ENCODE peak calls at places on chromosomes 16 and 17, in four cellular contexts. B is GM12878, M is HepG2, G is K562. L is an unnamed sample.

GRCh38 chr16:20023190-20023589 is 50.5 kb downstream of the GPR139 start:
- DNase-seq in B (no peak), M (peak; percentile 32), G (peak; percentile 13), L (no peak)

GRCh38 chr16:85369741-85370528 is 243.2 kb upstream of the GSE1 start:
- DNase-seq in B (no peak), M (peak; percentile 31), G (peak; percentile 88), L (peak; percentile 97)

GRCh38 chr17:33964344-33964979 is 290.6 kb upstream of the CCL2 start:
- DNase-seq in B (peak; percentile 84), M (peak; percentile 23), G (peak; percentile 32), L (no peak)

GRCh38 chr17:77838748-77839147 is 119.8 kb upstream of the TNRC6C start:
- DNase-seq in B (no peak), M (no peak), G (no peak), L (no peak)

GRCh38 chr16:2023098-2023925 is 3.4 kb upstream of the NHERF2 start:
- DNase-seq in B (peak; percentile 51), M (peak; percentile 75), G (peak; percentile 90), L (peak; percentile 100)

GRCh38 chr17:77409282-77410161 is 268.8 kb downstream of the SEC14L1 start:
- DNase-seq in B (no peak), M (no peak), G (no peak), L (peak; percentile 71)

GRCh38 chr16:12228607-12229499 is 252.3 kb downstream of the SNX29 start:
- DNase-seq in B (no peak), M (peak; percentile 70), G (peak; percentile 59), L (peak; percentile 80)

GRCh38 chr17:69142473-69142802 is 743 bp upstream of the ABCA6 start:
- DNase-seq in B (no peak), M (peak; percentile 27), G (no peak), L (no peak)

GRCh38 chr16:21697032-21697431 is 33.3 kb downstream of the OTOA start:
- DNase-seq in B (no peak), M (no peak), G (no peak), L (no peak)

GRCh38 chr16:49466881-49467280 is 93.3 kb downstream of the C16orf78 start:
- DNase-seq in B (no peak), M (no peak), G (no peak), L (no peak)

GRCh38 chr16:55728797-55729196 is 73.0 kb downstream of the SLC6A2 start:
- DNase-seq in B (no peak), M (no peak), G (no peak), L (no peak)

GRCh38 chr17:16479264-16479663 is 12.7 kb downstream of the LRRC75A start:
- DNase-seq in B (no peak), M (no peak), G (no peak), L (no peak)

GRCh38 chr16:7268182-7268581 is 64.5 kb upstream of the RBFOX1 start:
- DNase-seq in B (no peak), M (peak; percentile 44), G (peak; percentile 52), L (peak; percentile 41)

GRCh38 chr17:39787743-39788484 is 50.2 kb downstream of the GRB7 start:
- DNase-seq in B (no peak), M (no peak), G (no peak), L (no peak)

GRCh38 chr17:50380369-50381259 is 7.6 kb downstream of the EME1 start:
- DNase-seq in B (no peak), M (no peak), G (no peak), L (no peak)

GRCh38 chr16:23318639-23319038 is 16.5 kb downstream of the SCNN1B start:
- DNase-seq in B (no peak), M (no peak), G (no peak), L (no peak)

GRCh38 chr17:42289863-42290165 is 1.5 kb downstream of the STAT5A start:
- DNase-seq in B (no peak), M (no peak), G (peak; percentile 29), L (no peak)

GRCh38 chr16:62985727-62986126 is 949.5 kb upstream of the CDH8 start:
- DNase-seq in B (no peak), M (no peak), G (no peak), L (no peak)

GRCh38 chr17:27651411-27652345 is 20.7 kb downstream of the LGALS9 start:
- DNase-seq in B (no peak), M (peak; percentile 23), G (no peak), L (no peak)

GRCh38 chr17:50959341-50959740 is 93.2 kb upstream of the TOB1 start:
- DNase-seq in B (no peak), M (no peak), G (no peak), L (no peak)

GRCh38 chr16:85151603-85152413 is 39.5 kb upstream of the CIBAR2 start:
- DNase-seq in B (no peak), M (no peak), G (peak; percentile 92), L (no peak)

GRCh38 chr17:77453613-77454559 is 313.1 kb downstream of the SEC14L1 start:
- DNase-seq in B (no peak), M (peak; percentile 98), G (peak; percentile 62), L (no peak)

GRCh38 chr16:64991011-64991410 is 130.9 kb downstream of the CDH11 start:
- DNase-seq in B (no peak), M (no peak), G (no peak), L (no peak)

GRCh38 chr17:2184993-2185931 is 118.3 kb downstream of the SMG6 start:
- DNase-seq in B (no peak), M (no peak), G (no peak), L (no peak)
- TF ChIP-seq HDAC2 in B (no peak), M (no peak), G (no peak), L (no peak)

GRCh38 chr17:44919885-44920564 is 4.7 kb upstream of the GFAP start:
- DNase-seq in B (peak; percentile 54), M (peak; percentile 73), G (peak; percentile 78), L (peak; percentile 56)
- TF ChIP-seq JUND in B (no peak), M (no peak), G (no peak), L (no peak)

GRCh38 chr17:79575229-79575628 is 35.6 kb downstream of the RBFOX3 start:
- DNase-seq in B (no peak), M (no peak), G (no peak), L (no peak)
- TF ChIP-seq HDAC2 in B (no peak), M (no peak), G (no peak), L (no peak)

GRCh38 chr17:81666092-81666341 is 388 bp downstream of the OXLD1 start:
- DNase-seq in B (no peak), M (peak; percentile 36), G (no peak), L (no peak)
- TF ChIP-seq JUND in B (no peak), M (no peak), G (no peak), L (no peak)

GRCh38 chr16:79599837-79600635 is 501 bp downstream of the MAF start:
- DNase-seq in B (no peak), M (no peak), G (no peak), L (no peak)

GRCh38 chr16:79598341-79599181 is 2.0 kb downstream of the MAF start:
- DNase-seq in B (no peak), M (no peak), G (no peak), L (peak; percentile 46)

GRCh38 chr16:79597775-79598174 is 2.8 kb downstream of the MAF start:
- DNase-seq in B (no peak), M (no peak), G (no peak), L (no peak)

GRCh38 chr16:79600636-79601091 is at the start of gene MAF:
- DNase-seq in B (no peak), M (peak; percentile 58), G (peak; percentile 53), L (peak; percentile 86)

DNA sequence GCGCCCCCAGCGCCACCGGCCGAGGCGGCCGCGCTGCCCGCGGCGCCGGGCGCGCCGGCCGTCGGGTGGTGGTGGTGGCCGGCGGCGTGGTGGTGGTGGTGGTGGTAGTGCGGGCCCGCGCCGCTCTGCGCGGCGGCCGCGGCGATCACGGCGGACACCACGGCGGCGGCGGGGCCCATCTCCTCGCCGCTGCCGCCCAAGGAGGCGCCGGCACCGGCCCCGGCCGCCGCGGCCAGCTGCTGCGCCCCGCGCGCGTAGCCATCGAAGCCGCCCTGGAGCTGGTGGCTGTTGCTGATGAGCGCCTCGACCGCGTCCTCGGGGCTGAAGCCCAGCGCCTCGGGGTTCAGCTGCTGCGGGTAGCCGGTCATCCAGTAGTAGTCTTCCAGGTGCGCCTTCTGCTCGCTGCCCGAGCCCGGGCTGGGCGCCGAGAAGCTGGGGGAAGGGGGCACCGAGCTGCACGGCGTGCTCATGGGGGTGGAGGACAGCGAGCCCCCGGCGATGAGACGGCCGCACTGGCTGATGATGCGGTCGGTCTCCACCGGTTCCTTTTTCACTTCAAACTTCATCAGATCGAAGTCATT is 1.2 kb downstream of the MAF start:
- DNase-seq in B (no peak), M (no peak), G (no peak), L (peak; percentile 69)
- TF ChIP-seq HDAC2 in B (no peak), M (no peak), G (no peak), L (no peak)

DNA sequence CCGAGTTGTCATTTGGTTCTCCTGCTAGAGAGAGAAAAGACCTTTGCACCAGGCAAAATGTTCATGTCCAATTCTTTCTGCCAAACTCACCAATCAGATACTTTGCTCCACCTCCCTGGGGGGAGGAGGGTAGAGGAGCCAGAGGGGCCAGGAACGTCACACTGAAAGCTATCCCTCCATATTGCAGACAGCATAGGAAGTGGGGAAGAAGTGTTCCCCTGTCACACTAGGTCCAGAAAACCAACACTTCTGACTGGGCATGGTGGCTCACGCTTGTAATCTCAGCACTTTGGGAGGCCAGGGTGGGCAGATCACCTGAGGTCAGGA is 9.5 kb downstream of the HSD17B2 start:
- DNase-seq in B (no peak), M (peak; percentile 74), G (no peak), L (no peak)
- TF ChIP-seq JUND in B (no peak), M (no peak), G (no peak), L (no peak)

DNA sequence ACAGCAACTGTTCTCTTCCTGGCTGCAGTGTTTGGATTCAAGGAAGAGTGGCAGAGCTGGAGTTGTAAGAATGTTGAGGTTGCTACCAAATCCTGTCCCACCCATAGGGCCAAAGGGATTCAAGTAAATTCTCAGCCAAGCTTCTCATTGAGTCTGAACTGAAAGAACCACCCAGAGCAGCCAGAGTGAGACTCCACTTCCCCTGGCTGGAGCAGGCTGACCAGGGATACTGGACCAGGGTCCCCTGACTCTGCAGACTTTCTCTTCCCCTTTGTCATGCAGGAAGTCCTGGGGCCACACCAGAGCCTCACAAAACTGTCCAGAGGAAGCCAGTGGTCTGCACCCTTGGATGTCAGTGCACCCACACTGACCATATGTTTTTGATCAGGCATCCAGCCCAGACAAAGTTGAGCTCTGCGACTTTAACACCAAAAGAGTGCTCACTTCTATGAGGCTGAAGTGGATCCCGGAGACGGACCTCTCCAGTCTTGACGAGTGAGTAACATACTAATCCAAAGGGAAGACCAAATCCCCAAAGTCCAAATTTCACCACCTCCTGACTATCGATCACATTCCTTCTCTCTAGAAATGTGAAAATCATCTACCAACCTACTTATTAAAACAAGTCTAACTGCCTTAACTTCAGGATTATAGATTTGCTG is 4.1 kb downstream of the NXN start:
- DNase-seq in B (no peak), M (no peak), G (no peak), L (no peak)
- TF ChIP-seq HDAC2 in B (no peak), M (no peak), G (no peak), L (no peak)

L was measured in H1.